ENCODE peak calls at places on chromosome 14, in ten cellular contexts. One of them, this sample, is unnamed.

GRCh38 chr14:32332415-32333116 is 3.5 kb downstream of the AKAP6 start:
- DNase-seq in foreskin fibroblast: no peak
- DNase-seq in adrenal gland: no peak
- DNase-seq in retinal pigment epithelial cell: no peak
- DNase-seq in suprapubic skin: no peak
- DNase-seq in mucosa of descending colon: no peak
- DNase-seq in nephron progenitor cell: no peak
- DNase-seq in tibial artery: no peak
- DNase-seq in BE2C: no peak
- DNase-seq in Peyer's patch: no peak
- DNase-seq in this sample: no peak

GRCh38 chr14:30283822-30284446 is 275.0 kb upstream of the G2E3 start:
- DNase-seq in tibial artery: no peak
- DNase-seq in mucosa of descending colon: no peak
- DNase-seq in nephron progenitor cell: peak
- DNase-seq in adrenal gland: peak
- DNase-seq in retinal pigment epithelial cell: no peak
- DNase-seq in BE2C: peak
- DNase-seq in Peyer's patch: no peak
- DNase-seq in foreskin fibroblast: peak
- DNase-seq in suprapubic skin: no peak
- DNase-seq in this sample: no peak

GRCh38 chr14:29643415-29644206 is 284.0 kb downstream of the PRKD1 start:
- DNase-seq in Peyer's patch: no peak
- DNase-seq in suprapubic skin: no peak
- DNase-seq in foreskin fibroblast: peak
- DNase-seq in tibial artery: no peak
- DNase-seq in BE2C: no peak
- DNase-seq in mucosa of descending colon: no peak
- DNase-seq in adrenal gland: no peak
- DNase-seq in retinal pigment epithelial cell: no peak
- DNase-seq in nephron progenitor cell: no peak
- DNase-seq in this sample: no peak

GRCh38 chr14:69048456-69048855 is 69.4 kb upstream of the ACTN1 start:
- DNase-seq in adrenal gland: peak
- DNase-seq in suprapubic skin: no peak
- DNase-seq in tibial artery: no peak
- DNase-seq in mucosa of descending colon: no peak
- DNase-seq in BE2C: peak
- DNase-seq in nephron progenitor cell: no peak
- DNase-seq in foreskin fibroblast: no peak
- DNase-seq in retinal pigment epithelial cell: no peak
- DNase-seq in Peyer's patch: no peak
- DNase-seq in this sample: no peak

GRCh38 chr14:59631237-59631636 is 54.6 kb upstream of the CCDC175 start:
- DNase-seq in mucosa of descending colon: no peak
- DNase-seq in retinal pigment epithelial cell: no peak
- DNase-seq in adrenal gland: no peak
- DNase-seq in BE2C: no peak
- DNase-seq in Peyer's patch: no peak
- DNase-seq in nephron progenitor cell: peak
- DNase-seq in suprapubic skin: no peak
- DNase-seq in tibial artery: no peak
- DNase-seq in foreskin fibroblast: no peak
- DNase-seq in this sample: no peak

GRCh38 chr14:104542871-104543830 is 36.4 kb upstream of the C14orf180 start:
- DNase-seq in suprapubic skin: peak
- DNase-seq in retinal pigment epithelial cell: no peak
- DNase-seq in tibial artery: no peak
- DNase-seq in Peyer's patch: peak
- DNase-seq in nephron progenitor cell: no peak
- DNase-seq in BE2C: no peak
- DNase-seq in foreskin fibroblast: no peak
- DNase-seq in adrenal gland: no peak
- DNase-seq in mucosa of descending colon: peak
- DNase-seq in this sample: no peak

GRCh38 chr14:89473569-89473968 is 56.5 kb upstream of the FOXN3 start:
- DNase-seq in tibial artery: no peak
- DNase-seq in foreskin fibroblast: no peak
- DNase-seq in suprapubic skin: no peak
- DNase-seq in Peyer's patch: no peak
- DNase-seq in nephron progenitor cell: no peak
- DNase-seq in adrenal gland: no peak
- DNase-seq in retinal pigment epithelial cell: no peak
- DNase-seq in BE2C: no peak
- DNase-seq in mucosa of descending colon: no peak
- DNase-seq in this sample: no peak

GRCh38 chr14:72500234-72500838 is 393.6 kb downstream of the DPF3 start:
- DNase-seq in nephron progenitor cell: no peak
- DNase-seq in mucosa of descending colon: no peak
- DNase-seq in retinal pigment epithelial cell: no peak
- DNase-seq in BE2C: no peak
- DNase-seq in foreskin fibroblast: no peak
- DNase-seq in tibial artery: no peak
- DNase-seq in Peyer's patch: no peak
- DNase-seq in adrenal gland: no peak
- DNase-seq in suprapubic skin: no peak
- DNase-seq in this sample: no peak

GRCh38 chr14:61891251-61891650 is 129.0 kb downstream of the SNAPC1 start:
- DNase-seq in Peyer's patch: no peak
- DNase-seq in nephron progenitor cell: no peak
- DNase-seq in adrenal gland: no peak
- DNase-seq in retinal pigment epithelial cell: no peak
- DNase-seq in mucosa of descending colon: no peak
- DNase-seq in suprapubic skin: no peak
- DNase-seq in BE2C: no peak
- DNase-seq in tibial artery: no peak
- DNase-seq in foreskin fibroblast: peak
- DNase-seq in this sample: no peak

GRCh38 chr14:61893371-61893940 is 131.2 kb downstream of the SNAPC1 start:
- DNase-seq in tibial artery: no peak
- DNase-seq in BE2C: no peak
- DNase-seq in mucosa of descending colon: no peak
- DNase-seq in foreskin fibroblast: no peak
- DNase-seq in adrenal gland: no peak
- DNase-seq in Peyer's patch: no peak
- DNase-seq in nephron progenitor cell: no peak
- DNase-seq in retinal pigment epithelial cell: no peak
- DNase-seq in suprapubic skin: no peak
- DNase-seq in this sample: no peak

GRCh38 chr14:61898568-61898967 is 136.3 kb downstream of the SNAPC1 start:
- DNase-seq in tibial artery: no peak
- DNase-seq in adrenal gland: no peak
- DNase-seq in suprapubic skin: no peak
- DNase-seq in foreskin fibroblast: no peak
- DNase-seq in Peyer's patch: no peak
- DNase-seq in retinal pigment epithelial cell: no peak
- DNase-seq in mucosa of descending colon: no peak
- DNase-seq in BE2C: no peak
- DNase-seq in nephron progenitor cell: no peak
- DNase-seq in this sample: no peak

GRCh38 chr14:61891810-61892209 is 129.6 kb downstream of the SNAPC1 start:
- DNase-seq in BE2C: no peak
- DNase-seq in foreskin fibroblast: no peak
- DNase-seq in tibial artery: no peak
- DNase-seq in Peyer's patch: no peak
- DNase-seq in suprapubic skin: no peak
- DNase-seq in adrenal gland: no peak
- DNase-seq in mucosa of descending colon: no peak
- DNase-seq in nephron progenitor cell: no peak
- DNase-seq in retinal pigment epithelial cell: no peak
- DNase-seq in this sample: no peak

DNA sequence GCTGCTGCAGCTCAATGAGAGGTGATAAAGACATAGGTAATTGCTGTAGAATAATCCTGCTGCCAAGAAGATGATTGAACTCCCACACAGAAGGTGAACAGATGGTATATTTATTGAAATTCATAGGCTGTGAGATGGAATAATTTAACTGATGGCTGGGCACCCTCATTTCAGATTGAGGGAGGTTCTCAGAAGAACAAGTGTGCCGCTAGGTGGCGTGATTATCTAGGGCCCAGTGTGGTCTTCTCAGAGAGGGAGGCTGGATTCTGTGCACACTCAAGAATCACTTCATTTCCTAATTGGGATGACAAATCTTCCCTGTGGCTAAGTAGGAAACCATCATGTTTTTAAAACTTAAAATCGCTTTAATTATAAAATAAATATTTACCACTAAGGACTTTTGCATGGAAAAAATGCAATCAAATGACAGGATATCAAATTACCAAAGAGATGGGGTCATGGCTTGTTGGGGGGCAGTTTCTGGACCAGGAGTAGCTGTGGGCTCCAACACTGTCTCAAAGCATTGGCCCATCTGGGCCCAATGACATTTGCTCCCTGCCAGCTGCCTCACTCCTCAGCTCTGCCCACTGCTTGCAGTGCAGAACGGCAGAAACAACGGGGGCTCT is 132.3 kb downstream of the SNAPC1 start:
- DNase-seq in nephron progenitor cell: peak
- DNase-seq in mucosa of descending colon: no peak
- DNase-seq in Peyer's patch: no peak
- DNase-seq in suprapubic skin: no peak
- DNase-seq in retinal pigment epithelial cell: peak
- DNase-seq in foreskin fibroblast: peak
- DNase-seq in adrenal gland: peak
- DNase-seq in tibial artery: peak
- DNase-seq in BE2C: peak
- DNase-seq in this sample: peak
- TF ChIP-seq CTCF in nephron progenitor cell: peak
- TF ChIP-seq CTCF in mucosa of descending colon: peak
- TF ChIP-seq CTCF in Peyer's patch: peak
- TF ChIP-seq CTCF in suprapubic skin: peak
- TF ChIP-seq CTCF in retinal pigment epithelial cell: peak
- TF ChIP-seq CTCF in foreskin fibroblast: peak
- TF ChIP-seq CTCF in adrenal gland: peak
- TF ChIP-seq CTCF in tibial artery: peak
- TF ChIP-seq CTCF in BE2C: peak
- TF ChIP-seq CTCF in this sample: no peak

GRCh38 chr14:87334997-87335675 is 657.8 kb downstream of the GALC start:
- DNase-seq in adrenal gland: no peak
- DNase-seq in suprapubic skin: no peak
- DNase-seq in retinal pigment epithelial cell: no peak
- DNase-seq in tibial artery: no peak
- DNase-seq in mucosa of descending colon: no peak
- DNase-seq in Peyer's patch: no peak
- DNase-seq in BE2C: no peak
- DNase-seq in nephron progenitor cell: no peak
- DNase-seq in foreskin fibroblast: no peak
- DNase-seq in this sample: no peak
- TF ChIP-seq CTCF in adrenal gland: no peak
- TF ChIP-seq CTCF in suprapubic skin: no peak
- TF ChIP-seq CTCF in retinal pigment epithelial cell: peak
- TF ChIP-seq CTCF in tibial artery: no peak
- TF ChIP-seq CTCF in mucosa of descending colon: no peak
- TF ChIP-seq CTCF in Peyer's patch: no peak
- TF ChIP-seq CTCF in BE2C: no peak
- TF ChIP-seq CTCF in nephron progenitor cell: no peak
- TF ChIP-seq CTCF in foreskin fibroblast: no peak
- TF ChIP-seq CTCF in this sample: no peak

DNA sequence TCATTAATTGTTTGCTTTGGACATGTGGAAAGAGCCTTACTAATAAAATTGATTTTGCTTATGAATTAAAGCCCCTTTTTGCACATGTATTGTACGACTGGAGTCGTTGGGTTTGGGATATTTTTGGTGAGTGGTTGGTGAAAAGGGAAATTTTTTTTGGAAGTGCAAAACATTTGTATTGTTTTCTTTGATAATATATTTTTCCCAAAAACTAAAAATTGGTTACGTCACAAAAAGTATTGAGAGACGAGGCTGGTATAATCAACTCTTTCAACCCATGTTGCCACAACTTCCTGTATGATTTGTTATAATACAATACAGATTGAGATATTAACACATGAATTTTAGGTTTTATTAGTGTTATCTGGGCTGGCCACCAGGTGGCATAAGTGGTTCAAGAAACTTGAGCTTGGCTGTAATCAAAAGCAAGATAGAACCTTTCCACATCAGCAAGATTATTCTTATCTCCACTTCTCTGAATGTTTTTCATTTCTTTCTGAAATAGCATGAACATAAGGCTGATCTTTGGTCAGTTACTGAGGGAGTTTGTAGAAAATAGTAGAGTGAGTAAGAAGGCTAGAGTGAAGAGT is 8.7 kb downstream of the NGDN start:
- DNase-seq in nephron progenitor cell: peak
- DNase-seq in mucosa of descending colon: no peak
- DNase-seq in adrenal gland: peak
- DNase-seq in Peyer's patch: peak
- DNase-seq in foreskin fibroblast: peak
- DNase-seq in BE2C: peak
- DNase-seq in retinal pigment epithelial cell: peak
- DNase-seq in suprapubic skin: no peak
- DNase-seq in tibial artery: peak
- DNase-seq in this sample: peak
- TF ChIP-seq CTCF in nephron progenitor cell: peak
- TF ChIP-seq CTCF in mucosa of descending colon: no peak
- TF ChIP-seq CTCF in adrenal gland: peak
- TF ChIP-seq CTCF in Peyer's patch: peak
- TF ChIP-seq CTCF in foreskin fibroblast: peak
- TF ChIP-seq CTCF in BE2C: peak
- TF ChIP-seq CTCF in retinal pigment epithelial cell: peak
- TF ChIP-seq CTCF in suprapubic skin: peak
- TF ChIP-seq CTCF in tibial artery: peak
- TF ChIP-seq CTCF in this sample: no peak

GRCh38 chr14:36767603-36768281 is 106.1 kb downstream of the PAX9 start:
- DNase-seq in retinal pigment epithelial cell: no peak
- DNase-seq in mucosa of descending colon: no peak
- DNase-seq in BE2C: no peak
- DNase-seq in tibial artery: no peak
- DNase-seq in suprapubic skin: no peak
- DNase-seq in nephron progenitor cell: peak
- DNase-seq in adrenal gland: no peak
- DNase-seq in Peyer's patch: no peak
- DNase-seq in foreskin fibroblast: no peak
- DNase-seq in this sample: no peak

GRCh38 chr14:36771256-36771655 is 109.6 kb downstream of the PAX9 start:
- DNase-seq in BE2C: no peak
- DNase-seq in foreskin fibroblast: no peak
- DNase-seq in suprapubic skin: no peak
- DNase-seq in Peyer's patch: no peak
- DNase-seq in nephron progenitor cell: no peak
- DNase-seq in adrenal gland: no peak
- DNase-seq in retinal pigment epithelial cell: no peak
- DNase-seq in mucosa of descending colon: no peak
- DNase-seq in tibial artery: no peak
- DNase-seq in this sample: no peak

GRCh38 chr14:36773558-36773957 is 111.9 kb downstream of the PAX9 start:
- DNase-seq in nephron progenitor cell: no peak
- DNase-seq in mucosa of descending colon: no peak
- DNase-seq in foreskin fibroblast: no peak
- DNase-seq in adrenal gland: no peak
- DNase-seq in Peyer's patch: no peak
- DNase-seq in suprapubic skin: no peak
- DNase-seq in tibial artery: no peak
- DNase-seq in BE2C: no peak
- DNase-seq in retinal pigment epithelial cell: no peak
- DNase-seq in this sample: no peak

GRCh38 chr14:36768638-36769337 is 107.1 kb downstream of the PAX9 start:
- DNase-seq in retinal pigment epithelial cell: no peak
- DNase-seq in adrenal gland: no peak
- DNase-seq in tibial artery: no peak
- DNase-seq in Peyer's patch: no peak
- DNase-seq in BE2C: no peak
- DNase-seq in suprapubic skin: no peak
- DNase-seq in nephron progenitor cell: no peak
- DNase-seq in mucosa of descending colon: no peak
- DNase-seq in foreskin fibroblast: no peak
- DNase-seq in this sample: no peak

DNA sequence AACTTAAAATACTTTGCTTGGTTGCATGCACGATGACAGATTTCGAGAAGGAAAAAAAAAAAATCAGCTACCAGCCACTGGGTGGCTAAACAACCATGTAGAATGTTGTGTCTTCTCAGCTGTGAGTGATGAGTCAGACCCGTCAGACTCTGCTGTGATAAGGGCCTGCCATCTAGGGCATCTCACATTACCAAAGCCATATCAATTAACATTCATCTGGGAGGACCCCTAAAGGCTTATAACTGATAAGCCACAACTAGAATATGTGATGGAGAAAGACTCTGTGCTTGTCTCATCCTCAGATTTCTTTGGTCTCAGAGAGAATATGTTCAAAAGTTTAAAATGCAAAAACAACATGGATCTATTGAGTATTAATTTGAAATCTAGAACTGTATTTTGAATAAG is 111.5 kb downstream of the PAX9 start:
- DNase-seq in suprapubic skin: no peak
- DNase-seq in BE2C: no peak
- DNase-seq in nephron progenitor cell: no peak
- DNase-seq in foreskin fibroblast: no peak
- DNase-seq in mucosa of descending colon: no peak
- DNase-seq in Peyer's patch: no peak
- DNase-seq in adrenal gland: peak
- DNase-seq in tibial artery: no peak
- DNase-seq in retinal pigment epithelial cell: no peak
- DNase-seq in this sample: no peak
- TF ChIP-seq CTCF in suprapubic skin: no peak
- TF ChIP-seq CTCF in BE2C: no peak
- TF ChIP-seq CTCF in nephron progenitor cell: no peak
- TF ChIP-seq CTCF in foreskin fibroblast: no peak
- TF ChIP-seq CTCF in mucosa of descending colon: no peak
- TF ChIP-seq CTCF in Peyer's patch: no peak
- TF ChIP-seq CTCF in adrenal gland: peak
- TF ChIP-seq CTCF in tibial artery: no peak
- TF ChIP-seq CTCF in retinal pigment epithelial cell: no peak
- TF ChIP-seq CTCF in this sample: no peak

This sample was measured in omental fat pad.